ENCODE peak calls at places on chromosomes 2 and 18, in six cellular contexts. W, E, F, L, A and Z are unnamed samples.

GRCh38 chr2:161237397-161238263 is 70.6 kb upstream of the PSMD14 start:
- DNase-seq in L (peak; percentile 67), A (peak; percentile 73), F (peak; percentile 77), E (peak; percentile 52), W (peak; percentile 82), Z (peak; percentile 58)

GRCh38 chr2:37984589-37984988 is 59.5 kb downstream of the RMDN2 start:
- DNase-seq in L (no peak), E (no peak), F (no peak), A (no peak), W (no peak), Z (no peak)

GRCh38 chr2:49832555-49832954 is 678.2 kb upstream of the FSHR start:
- DNase-seq in L (no peak), F (no peak), E (no peak), W (no peak), A (no peak), Z (no peak)

GRCh38 chr2:197614532-197614931 is 60.9 kb downstream of the RFTN2 start:
- DNase-seq in W (no peak), F (no peak), L (no peak), A (no peak), E (no peak), Z (no peak)

GRCh38 chr18:20971886-20972267 is 139.7 kb downstream of the ROCK1 start:
- DNase-seq in F (no peak), W (peak; percentile 6), E (no peak), A (no peak), L (no peak), Z (no peak)

GRCh38 chr2:28224648-28225471 is 167.8 kb upstream of the FOSL2 start:
- DNase-seq in A (no peak), E (no peak), W (peak; percentile 7), L (no peak), F (no peak), Z (no peak)

GRCh38 chr18:39966275-39966674 is 1988.8 kb upstream of the PIK3C3 start:
- DNase-seq in W (peak; percentile 17), A (no peak), F (no peak), E (no peak), L (no peak), Z (no peak)

GRCh38 chr2:177796011-177796410 is 276.6 kb downstream of the PDE11A start:
- DNase-seq in E (no peak), A (no peak), F (no peak), L (no peak), W (no peak), Z (no peak)

GRCh38 chr2:142180820-142181533 is 50.2 kb upstream of the LRP1B start:
- DNase-seq in W (peak; percentile 70), L (no peak), F (peak; percentile 57), A (no peak), E (peak; percentile 75), Z (peak; percentile 34)

GRCh38 chr2:10940607-10941006 is 28.9 kb downstream of the KCNF1 start:
- DNase-seq in E (no peak), W (no peak), A (no peak), F (no peak), L (no peak), Z (no peak)

GRCh38 chr2:59754336-59754735 is 799.1 kb downstream of the BCL11A start:
- DNase-seq in E (peak; percentile 16), W (peak; percentile 46), L (no peak), F (no peak), A (no peak), Z (peak; percentile 16)

GRCh38 chr2:232207174-232207573 is 171.4 kb upstream of the ALPP start:
- DNase-seq in E (no peak), A (no peak), L (no peak), W (no peak), F (no peak), Z (no peak)

GRCh38 chr2:193517615-193518014 is 1322.9 kb upstream of the TMEFF2 start:
- DNase-seq in F (no peak), A (no peak), E (no peak), W (no peak), L (no peak), Z (no peak)

GRCh38 chr2:113157108-113157896 is 16.5 kb upstream of the PSD4 start:
- DNase-seq in E (peak; percentile 17), W (peak; percentile 76), A (peak; percentile 90), F (peak; percentile 86), L (peak; percentile 75), Z (peak; percentile 77)

GRCh38 chr18:65255417-65255816 is 495.4 kb upstream of the CDH7 start:
- DNase-seq in W (no peak), L (no peak), A (no peak), E (no peak), F (no peak), Z (no peak)

GRCh38 chr2:54103454-54104314 is 11.7 kb upstream of the ACYP2 start:
- DNase-seq in L (no peak), F (peak; percentile 80), W (peak; percentile 33), E (no peak), A (no peak), Z (peak; percentile 25)

GRCh38 chr2:181574321-181574720 is 82.6 kb downstream of the CERKL start:
- DNase-seq in E (no peak), W (no peak), F (no peak), L (no peak), A (no peak), Z (no peak)

DNA sequence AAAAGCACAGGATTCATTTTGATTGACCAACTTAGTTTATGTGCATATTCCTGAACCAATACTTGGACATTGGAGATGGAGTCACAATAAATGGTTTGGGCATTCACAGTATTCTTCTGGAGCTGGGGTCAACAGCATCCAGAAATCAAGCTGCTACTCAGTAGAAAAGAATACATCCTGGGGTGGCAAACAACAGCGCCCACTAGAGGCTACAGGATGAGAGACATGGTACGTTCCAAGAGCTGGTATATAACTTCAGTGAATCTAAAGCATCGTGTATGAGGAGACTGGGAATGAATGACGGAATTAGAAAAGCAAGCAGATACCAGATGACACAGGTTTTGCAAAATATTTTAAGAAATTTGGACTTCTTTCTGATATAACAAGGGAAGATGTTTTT is 142.9 kb upstream of the FIGN start:
- DNase-seq in A (no peak), E (peak; percentile 70), L (no peak), F (no peak), W (peak; percentile 60), Z (peak; percentile 29)
- TF ChIP-seq CTCF in A (peak; percentile 53), E (peak; percentile 58), L (no peak), F (peak; percentile 48), W (peak; percentile 90), Z (peak; percentile 61)

GRCh38 chr18:8366656-8367055 is 242.6 kb upstream of the RAB12 start:
- DNase-seq in A (no peak), W (no peak), E (no peak), L (no peak), F (no peak), Z (no peak)

GRCh38 chr18:8368490-8369217 is 240.6 kb upstream of the RAB12 start:
- DNase-seq in F (no peak), W (no peak), A (no peak), E (no peak), L (no peak), Z (no peak)

GRCh38 chr18:8365528-8365927 is 243.7 kb upstream of the RAB12 start:
- DNase-seq in W (no peak), A (no peak), F (no peak), E (no peak), L (no peak), Z (no peak)

GRCh38 chr18:8366070-8366469 is 243.2 kb upstream of the RAB12 start:
- DNase-seq in F (no peak), E (no peak), W (no peak), A (no peak), L (no peak), Z (no peak)

DNA sequence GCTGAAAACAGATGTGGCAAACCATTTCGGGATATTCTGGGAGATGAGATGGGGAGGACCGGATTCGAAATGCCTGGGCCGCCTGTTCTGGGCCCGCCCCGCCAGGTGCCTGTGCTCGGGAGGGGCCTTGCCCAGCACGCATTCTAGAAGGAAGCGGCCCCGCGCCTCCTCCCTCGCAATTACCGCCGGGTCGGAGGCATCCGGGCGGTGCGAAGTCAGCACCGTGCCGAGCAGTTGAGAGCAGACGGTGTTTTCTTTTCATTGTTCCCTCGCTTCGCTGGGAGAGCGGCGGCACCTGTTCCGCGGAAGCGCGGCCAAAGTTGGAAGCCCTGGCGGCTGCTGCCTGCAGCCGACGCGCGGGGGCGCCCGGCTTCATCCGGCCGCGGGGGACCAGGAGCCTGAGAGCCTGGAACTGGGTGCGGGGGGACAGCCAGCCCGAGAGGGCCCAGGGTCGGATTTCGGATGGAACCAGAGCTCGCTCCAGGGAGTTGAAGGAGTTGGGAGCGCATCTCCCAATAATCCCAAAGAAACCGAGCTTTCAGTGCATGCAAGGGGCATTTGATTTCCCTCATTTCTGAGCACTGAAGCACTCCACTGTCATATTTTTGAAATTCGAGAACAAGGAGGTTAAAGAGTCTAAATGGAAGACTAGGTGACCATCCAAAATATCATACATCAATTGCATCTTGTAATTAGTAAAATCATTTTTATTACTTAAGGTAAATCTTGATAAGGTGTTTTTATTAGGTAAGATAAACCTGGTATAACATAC is 241.8 kb upstream of the RAB12 start:
- DNase-seq in E (peak; percentile 58), W (peak; percentile 90), A (peak; percentile 82), L (no peak), F (peak; percentile 76), Z (peak; percentile 73)
- TF ChIP-seq CTCF in E (peak; percentile 42), W (peak; percentile 80), A (peak; percentile 64), L (no peak), F (peak; percentile 42), Z (peak; percentile 55)

DNA sequence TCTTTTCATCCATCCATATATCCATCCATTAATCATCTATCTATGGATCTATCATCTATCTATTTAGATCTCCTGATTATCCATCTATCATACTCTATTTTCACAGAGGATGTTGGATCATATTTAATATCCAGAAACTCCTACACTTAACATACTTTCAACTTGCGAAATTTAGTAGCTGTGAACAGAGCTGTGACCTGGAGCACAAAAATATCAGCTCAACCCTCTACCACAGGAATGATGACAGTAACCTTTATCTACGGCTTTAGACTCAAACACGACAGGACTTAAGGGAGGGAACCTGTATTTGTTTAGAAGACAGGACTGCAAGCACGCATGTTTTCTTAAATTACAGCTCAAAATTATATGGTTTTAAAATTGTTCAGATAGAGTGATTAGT is 142.3 kb downstream of the COL6A3 start:
- DNase-seq in W (no peak), A (no peak), F (no peak), E (no peak), L (no peak), Z (no peak)
- TF ChIP-seq CTCF in W (no peak), A (no peak), F (no peak), E (no peak), L (no peak), Z (no peak)

GRCh38 chr2:216930716-216931115 is 70.9 kb upstream of the TNP1 start:
- DNase-seq in A (no peak), W (no peak), E (no peak), L (no peak), F (no peak), Z (no peak)

GRCh38 chr2:216934623-216935022 is 74.8 kb upstream of the TNP1 start:
- DNase-seq in L (no peak), F (no peak), A (no peak), E (no peak), W (no peak), Z (no peak)

GRCh38 chr2:216932806-216933579 is 73.1 kb upstream of the TNP1 start:
- DNase-seq in W (no peak), F (no peak), L (no peak), A (no peak), E (no peak), Z (no peak)

GRCh38 chr2:216934151-216934550 is 74.3 kb upstream of the TNP1 start:
- DNase-seq in E (peak; percentile 43), F (no peak), L (no peak), W (no peak), A (no peak), Z (no peak)

DNA sequence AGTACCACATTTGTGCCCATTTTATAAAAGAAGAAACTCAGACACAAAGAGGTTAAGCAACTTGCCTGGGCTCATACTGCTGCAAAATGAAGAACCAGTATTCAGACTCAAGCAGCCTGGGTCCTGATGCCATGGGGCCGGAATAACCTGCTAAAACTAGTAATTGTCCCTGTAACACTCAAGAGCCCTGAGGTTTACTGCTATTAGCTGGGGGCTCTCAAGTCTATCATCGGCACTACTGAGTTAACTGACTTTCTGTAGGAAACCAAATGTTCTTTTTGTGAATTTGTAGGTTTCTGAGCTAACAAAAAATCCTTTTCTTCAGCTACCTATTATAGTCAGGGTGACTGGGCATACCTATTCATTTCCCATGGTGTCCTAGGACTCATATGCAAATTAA is 72.2 kb upstream of the TNP1 start:
- DNase-seq in L (no peak), W (no peak), E (no peak), F (no peak), A (no peak), Z (no peak)
- TF ChIP-seq CTCF in L (no peak), W (no peak), E (no peak), F (no peak), A (no peak), Z (no peak)